ENCODE peak calls at places on chromosomes 4 and X, in six cellular contexts. C is transverse colon; X is stimulated activated CD4-positive, alpha-beta T cell treated with anti-CD3 and anti-CD28 coated beads, Interleukin-1b, Interleukin-23, amount 100 ng/mL, for 1 hour; I is Peyer's patch; A is RCC 7860; E is AG20443. K is an unnamed sample.

GRCh38 chr4:121145430-121145829 is 18.7 kb downstream of the TNIP3 start:
- DNase-seq in A (no peak), C (no peak), E (no peak), X (no peak), I (no peak), K (no peak)

GRCh38 chr4:159042097-159042605 is 60.7 kb upstream of the RAPGEF2 start:
- DNase-seq in C (peak), A (no peak), I (no peak), E (no peak), X (no peak), K (no peak)

GRCh38 chr4:82528074-82528473 is 33.7 kb downstream of the TMEM150C start:
- DNase-seq in X (no peak), A (no peak), E (no peak), C (no peak), I (no peak), K (no peak)

GRCh38 chrX:23118890-23119527 is 119.2 kb downstream of the DDX53 start:
- DNase-seq in I (no peak), E (no peak), X (no peak), C (no peak), A (no peak), K (no peak)

GRCh38 chr4:174631901-174632758 is 109.8 kb upstream of the HPGD start:
- DNase-seq in E (peak), X (no peak), C (no peak), I (no peak), A (peak), K (no peak)

GRCh38 chr4:3320361-3321023 is 27.7 kb downstream of the RGS12 start:
- DNase-seq in X (no peak), C (no peak), A (no peak), I (no peak), E (no peak), K (no peak)

GRCh38 chr4:73721901-73722300 is 18.5 kb upstream of the CXCL8 start:
- DNase-seq in I (no peak), A (peak), C (no peak), E (peak), X (no peak), K (no peak)

GRCh38 chr4:137934921-137935320 is 307.2 kb downstream of the SLC7A11 start:
- DNase-seq in I (no peak), X (no peak), E (no peak), C (no peak), A (no peak), K (no peak)

GRCh38 chr4:105951198-105951597 is 55.9 kb downstream of the NPNT start:
- DNase-seq in X (no peak), E (peak), C (no peak), I (no peak), A (no peak), K (no peak)